ENCODE peak calls at places on chromosomes 12 and 14, in seven cellular contexts. One of them, this sample, is unnamed.
A peak's percentile ranks its signal among the peaks of the same experiment; 100 is the strongest.

GRCh38 chr14:68065322-68065721 is 245.7 kb downstream of the RAD51B start:
- DNase-seq in glutamatergic neuron: no peak
- DNase-seq in mucosa of descending colon: no peak
- DNase-seq in hepatocyte: no peak
- DNase-seq in epithelial cell of esophagus: no peak
- DNase-seq in A549: no peak
- DNase-seq in Calu3: no peak
- DNase-seq in this sample: no peak

GRCh38 chr14:55316528-55316927 is 45.3 kb downstream of the FBXO34 start:
- DNase-seq in Calu3: no peak
- DNase-seq in hepatocyte: peak; percentile 72
- DNase-seq in mucosa of descending colon: peak; percentile 71
- DNase-seq in A549: no peak
- DNase-seq in epithelial cell of esophagus: no peak
- DNase-seq in glutamatergic neuron: no peak
- DNase-seq in this sample: no peak

GRCh38 chr12:93467351-93468007 is at the start of gene MRPL42:
- DNase-seq in Calu3: peak; percentile 94
- DNase-seq in mucosa of descending colon: peak; percentile 96
- DNase-seq in hepatocyte: peak; percentile 93
- DNase-seq in glutamatergic neuron: peak; percentile 95
- DNase-seq in A549: peak; percentile 94
- DNase-seq in epithelial cell of esophagus: peak; percentile 88
- DNase-seq in this sample: peak; percentile 97

GRCh38 chr14:50363734-50364113 is 33.0 kb downstream of the CDKL1 start:
- DNase-seq in A549: no peak
- DNase-seq in hepatocyte: no peak
- DNase-seq in mucosa of descending colon: peak; percentile 56
- DNase-seq in glutamatergic neuron: no peak
- DNase-seq in Calu3: no peak
- DNase-seq in epithelial cell of esophagus: peak; percentile 15
- DNase-seq in this sample: peak; percentile 76

GRCh38 chr12:34598352-34598827 is 576.1 kb downstream of the ALG10 start:
- DNase-seq in Calu3: no peak
- DNase-seq in glutamatergic neuron: no peak
- DNase-seq in mucosa of descending colon: no peak
- DNase-seq in A549: no peak
- DNase-seq in hepatocyte: no peak
- DNase-seq in epithelial cell of esophagus: no peak
- DNase-seq in this sample: peak; percentile 35

GRCh38 chr12:5548152-5548933 is 116.4 kb downstream of the NTF3 start:
- DNase-seq in epithelial cell of esophagus: no peak
- DNase-seq in A549: no peak
- DNase-seq in hepatocyte: peak; percentile 30
- DNase-seq in glutamatergic neuron: no peak
- DNase-seq in mucosa of descending colon: peak; percentile 40
- DNase-seq in Calu3: no peak
- DNase-seq in this sample: no peak

GRCh38 chr12:26988703-26989102 is 25.5 kb downstream of the TM7SF3 start:
- DNase-seq in mucosa of descending colon: no peak
- DNase-seq in glutamatergic neuron: no peak
- DNase-seq in epithelial cell of esophagus: no peak
- DNase-seq in hepatocyte: no peak
- DNase-seq in A549: no peak
- DNase-seq in Calu3: no peak
- DNase-seq in this sample: no peak

GRCh38 chr14:68779761-68780323 is 13.0 kb downstream of the ZFP36L1 start:
- DNase-seq in glutamatergic neuron: no peak
- DNase-seq in hepatocyte: peak; percentile 87
- DNase-seq in epithelial cell of esophagus: peak; percentile 64
- DNase-seq in A549: peak; percentile 76
- DNase-seq in mucosa of descending colon: peak; percentile 70
- DNase-seq in Calu3: no peak
- DNase-seq in this sample: no peak

GRCh38 chr12:94754653-94755052 is 104.3 kb upstream of the TMCC3 start:
- DNase-seq in glutamatergic neuron: no peak
- DNase-seq in A549: no peak
- DNase-seq in hepatocyte: no peak
- DNase-seq in Calu3: no peak
- DNase-seq in mucosa of descending colon: no peak
- DNase-seq in epithelial cell of esophagus: no peak
- DNase-seq in this sample: no peak

GRCh38 chr14:100846309-100846859 is 20.5 kb downstream of the MEG3 start:
- DNase-seq in hepatocyte: no peak
- DNase-seq in Calu3: no peak
- DNase-seq in A549: no peak
- DNase-seq in epithelial cell of esophagus: no peak
- DNase-seq in mucosa of descending colon: no peak
- DNase-seq in glutamatergic neuron: no peak
- DNase-seq in this sample: no peak

GRCh38 chr12:119666900-119667576 is 895 bp upstream of the PRKAB1 start:
- DNase-seq in Calu3: no peak
- DNase-seq in mucosa of descending colon: no peak
- DNase-seq in glutamatergic neuron: no peak
- DNase-seq in A549: no peak
- DNase-seq in epithelial cell of esophagus: no peak
- DNase-seq in hepatocyte: no peak
- DNase-seq in this sample: no peak

GRCh38 chr14:100526632-100527031 is 60.6 kb downstream of the BEGAIN start:
- DNase-seq in A549: no peak
- DNase-seq in mucosa of descending colon: no peak
- DNase-seq in Calu3: no peak
- DNase-seq in hepatocyte: peak; percentile 4
- DNase-seq in epithelial cell of esophagus: no peak
- DNase-seq in glutamatergic neuron: no peak
- DNase-seq in this sample: peak; percentile 32

GRCh38 chr12:109387425-109388166 is 39.9 kb downstream of the MYO1H start:
- DNase-seq in Calu3: peak; percentile 43
- DNase-seq in epithelial cell of esophagus: peak; percentile 27
- DNase-seq in A549: peak; percentile 68
- DNase-seq in mucosa of descending colon: peak; percentile 21
- DNase-seq in hepatocyte: peak; percentile 44
- DNase-seq in glutamatergic neuron: no peak
- DNase-seq in this sample: no peak

GRCh38 chr12:7017870-7018349 is 366 bp downstream of the LPCAT3 start:
- DNase-seq in glutamatergic neuron: peak; percentile 81
- DNase-seq in Calu3: no peak
- DNase-seq in mucosa of descending colon: peak; percentile 50
- DNase-seq in hepatocyte: no peak
- DNase-seq in epithelial cell of esophagus: peak; percentile 7
- DNase-seq in A549: no peak
- DNase-seq in this sample: no peak

GRCh38 chr12:106753526-106753925 is 21.0 kb upstream of the RIC8B start:
- DNase-seq in glutamatergic neuron: no peak
- DNase-seq in A549: no peak
- DNase-seq in hepatocyte: no peak
- DNase-seq in mucosa of descending colon: peak; percentile 18
- DNase-seq in Calu3: no peak
- DNase-seq in epithelial cell of esophagus: peak; percentile 22
- DNase-seq in this sample: peak; percentile 87

DNA sequence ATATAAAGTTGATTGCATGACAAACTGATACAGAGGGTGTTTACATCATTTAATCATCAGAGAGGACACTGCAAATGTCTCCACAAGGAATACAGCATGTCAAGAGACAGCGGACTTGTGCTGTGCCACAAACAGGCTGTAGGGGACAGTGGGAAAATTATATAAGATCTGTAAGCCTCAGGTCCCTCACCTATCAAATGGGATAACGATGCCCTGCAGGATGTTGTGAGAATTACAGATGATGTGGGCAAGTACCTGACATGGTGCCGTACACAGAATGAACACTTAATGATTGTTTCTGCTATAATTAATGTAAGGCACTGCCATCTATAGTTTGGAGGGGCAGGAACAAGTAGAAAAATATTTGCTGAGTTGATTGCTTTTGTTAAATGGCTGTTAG is 81.9 kb upstream of the GTF2A1 start:
- DNase-seq in glutamatergic neuron: no peak
- DNase-seq in mucosa of descending colon: no peak
- DNase-seq in hepatocyte: no peak
- DNase-seq in A549: peak; percentile 22
- DNase-seq in epithelial cell of esophagus: no peak
- DNase-seq in Calu3: peak; percentile 22
- DNase-seq in this sample: no peak
- TF ChIP-seq CTCF in glutamatergic neuron: peak; percentile 60
- TF ChIP-seq CTCF in mucosa of descending colon: no peak
- TF ChIP-seq CTCF in hepatocyte: no peak
- TF ChIP-seq CTCF in A549: no peak
- TF ChIP-seq CTCF in epithelial cell of esophagus: no peak
- TF ChIP-seq CTCF in Calu3: no peak
- TF ChIP-seq CTCF in this sample: no peak

DNA sequence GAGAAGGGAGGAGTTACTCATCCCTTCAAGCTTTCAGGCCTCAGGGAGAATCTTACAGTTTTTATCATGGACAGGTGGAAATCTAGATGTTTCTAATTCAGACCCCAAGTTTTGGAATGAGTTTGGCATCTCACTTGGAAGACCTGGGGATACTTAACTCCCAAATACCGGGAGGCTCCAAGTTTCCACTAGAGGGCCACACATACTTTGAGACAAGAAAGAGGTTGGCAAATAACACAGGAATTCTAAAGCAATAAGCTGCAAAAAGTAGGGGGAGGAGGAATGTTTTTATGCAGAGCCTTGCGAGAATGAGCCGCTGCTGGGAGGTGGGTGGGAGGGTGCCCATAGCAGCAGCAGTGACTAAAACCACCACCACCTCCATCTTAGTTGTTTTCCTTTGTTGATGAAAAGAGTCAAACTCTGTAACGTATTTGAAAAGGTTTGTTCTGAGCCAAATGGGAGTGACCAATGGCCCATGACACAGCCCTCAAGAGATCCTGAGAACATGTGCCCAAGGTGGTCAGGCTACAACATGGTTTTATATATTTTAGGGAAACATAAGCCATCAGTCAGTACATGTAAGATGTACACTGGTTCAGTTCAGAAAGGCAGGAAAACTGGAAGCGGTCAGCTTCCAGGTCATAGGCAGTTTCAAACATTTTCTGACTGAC is 34.2 kb upstream of the RNASE1 start:
- DNase-seq in mucosa of descending colon: no peak
- DNase-seq in epithelial cell of esophagus: peak; percentile 27
- DNase-seq in hepatocyte: peak; percentile 60
- DNase-seq in glutamatergic neuron: no peak
- DNase-seq in A549: peak; percentile 82
- DNase-seq in Calu3: peak; percentile 22
- DNase-seq in this sample: no peak
- TF ChIP-seq CTCF in mucosa of descending colon: no peak
- TF ChIP-seq CTCF in epithelial cell of esophagus: peak; percentile 28
- TF ChIP-seq CTCF in hepatocyte: peak; percentile 49
- TF ChIP-seq CTCF in glutamatergic neuron: peak; percentile 11
- TF ChIP-seq CTCF in A549: peak; percentile 73
- TF ChIP-seq CTCF in Calu3: no peak
- TF ChIP-seq CTCF in this sample: peak; percentile 13

DNA sequence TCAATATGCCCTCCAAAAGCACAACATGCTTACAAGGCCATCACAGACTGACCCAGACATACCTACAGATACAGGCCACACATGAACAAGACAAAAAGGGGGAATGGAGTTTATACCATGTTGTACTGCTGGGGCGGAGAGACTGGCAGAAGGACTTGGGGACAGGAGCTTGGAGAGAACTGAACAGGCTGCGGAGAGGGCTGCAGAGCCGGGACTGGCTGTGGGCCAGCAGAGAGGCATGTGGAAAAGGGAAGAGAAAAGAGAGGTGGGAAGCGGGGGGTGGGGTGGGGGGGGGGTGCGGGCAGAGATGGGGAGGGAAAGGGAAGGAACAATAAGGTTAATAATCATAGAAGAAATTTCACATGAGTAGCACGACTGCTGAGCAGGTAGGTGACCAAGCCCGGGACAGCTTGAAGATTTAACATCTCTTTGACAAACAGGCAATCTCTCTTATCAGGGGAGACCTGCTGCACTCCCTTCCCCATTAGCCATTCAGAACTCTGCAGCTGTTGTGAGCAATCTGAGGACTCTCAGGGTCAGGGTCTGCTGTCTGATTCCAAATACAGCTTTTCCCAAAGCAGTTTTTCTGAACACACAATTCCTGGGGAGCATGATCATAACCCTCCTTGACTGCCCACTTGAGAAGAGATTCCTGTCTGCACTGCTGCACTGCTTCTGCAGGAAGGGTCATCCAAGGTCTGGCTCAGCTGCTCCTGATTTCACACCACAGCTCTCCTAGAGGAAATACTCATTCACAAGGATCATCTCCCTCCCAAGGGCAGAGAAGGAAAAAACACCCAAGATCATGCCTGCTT is 21.6 kb upstream of the STAC3 start:
- DNase-seq in A549: no peak
- DNase-seq in Calu3: no peak
- DNase-seq in glutamatergic neuron: no peak
- DNase-seq in hepatocyte: no peak
- DNase-seq in mucosa of descending colon: no peak
- DNase-seq in epithelial cell of esophagus: no peak
- DNase-seq in this sample: no peak
- TF ChIP-seq CTCF in A549: no peak
- TF ChIP-seq CTCF in Calu3: no peak
- TF ChIP-seq CTCF in glutamatergic neuron: no peak
- TF ChIP-seq CTCF in hepatocyte: no peak
- TF ChIP-seq CTCF in mucosa of descending colon: no peak
- TF ChIP-seq CTCF in epithelial cell of esophagus: no peak
- TF ChIP-seq CTCF in this sample: no peak

GRCh38 chr14:35196571-35196970 is 74.2 kb downstream of the PRORP start:
- DNase-seq in Calu3: no peak
- DNase-seq in hepatocyte: no peak
- DNase-seq in glutamatergic neuron: no peak
- DNase-seq in epithelial cell of esophagus: peak; percentile 86
- DNase-seq in A549: peak; percentile 35
- DNase-seq in mucosa of descending colon: no peak
- DNase-seq in this sample: no peak

GRCh38 chr14:35201066-35201465 is 78.7 kb downstream of the PRORP start:
- DNase-seq in epithelial cell of esophagus: no peak
- DNase-seq in Calu3: no peak
- DNase-seq in A549: no peak
- DNase-seq in hepatocyte: no peak
- DNase-seq in glutamatergic neuron: no peak
- DNase-seq in mucosa of descending colon: no peak
- DNase-seq in this sample: no peak

GRCh38 chr14:35197015-35197414 is 74.7 kb downstream of the PRORP start:
- DNase-seq in mucosa of descending colon: no peak
- DNase-seq in glutamatergic neuron: no peak
- DNase-seq in A549: peak; percentile 66
- DNase-seq in Calu3: no peak
- DNase-seq in epithelial cell of esophagus: peak; percentile 84
- DNase-seq in hepatocyte: no peak
- DNase-seq in this sample: no peak

GRCh38 chr14:35205737-35206136 is 83.4 kb downstream of the PRORP start:
- DNase-seq in glutamatergic neuron: no peak
- DNase-seq in hepatocyte: no peak
- DNase-seq in Calu3: no peak
- DNase-seq in epithelial cell of esophagus: no peak
- DNase-seq in A549: no peak
- DNase-seq in mucosa of descending colon: no peak
- DNase-seq in this sample: no peak

DNA sequence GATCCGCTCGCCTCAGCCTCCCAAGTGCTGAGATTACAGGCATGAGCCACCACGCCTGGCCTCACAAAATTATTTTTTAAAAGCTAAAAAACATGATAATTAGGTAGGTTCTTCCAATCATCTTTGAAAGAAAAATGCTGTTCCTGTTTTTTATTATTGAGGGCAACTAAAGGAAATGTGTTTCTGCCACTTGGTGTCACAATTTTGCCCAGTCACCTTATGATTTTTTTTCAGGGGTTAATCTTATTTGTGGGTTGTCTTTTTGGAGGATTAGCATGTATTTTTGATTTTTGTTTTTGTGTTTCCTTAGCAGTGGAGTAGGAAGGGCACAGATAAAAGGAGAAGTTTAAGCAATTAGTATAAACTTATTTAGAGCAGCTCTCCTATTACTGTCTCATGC is 79.8 kb downstream of the PRORP start:
- DNase-seq in hepatocyte: no peak
- DNase-seq in mucosa of descending colon: no peak
- DNase-seq in Calu3: no peak
- DNase-seq in A549: no peak
- DNase-seq in epithelial cell of esophagus: no peak
- DNase-seq in glutamatergic neuron: no peak
- DNase-seq in this sample: no peak
- TF ChIP-seq CTCF in hepatocyte: no peak
- TF ChIP-seq CTCF in mucosa of descending colon: no peak
- TF ChIP-seq CTCF in Calu3: no peak
- TF ChIP-seq CTCF in A549: no peak
- TF ChIP-seq CTCF in epithelial cell of esophagus: no peak
- TF ChIP-seq CTCF in glutamatergic neuron: no peak
- TF ChIP-seq CTCF in this sample: no peak